ENCODE peak calls at places on chromosomes 13 and 19, in ten cellular contexts. L is psoas muscle, V is skeletal muscle cell, O is SK-N-SH, S is colonic mucosa, D is A172, X is keratinocyte, K is T-helper 2 cell, E is iris pigment epithelial cell, M is thoracic aorta. Q is an unnamed sample.

GRCh38 chr13:77522444-77522843 is 13.1 kb upstream of the SCEL start:
- DNase-seq in K (no peak), D (no peak), L (no peak), M (no peak), S (no peak), X (no peak), O (no peak), V (no peak), E (no peak), Q (no peak)

GRCh38 chr13:28579334-28579733 is 79.6 kb upstream of the POMP start:
- DNase-seq in K (no peak), L (no peak), V (no peak), S (no peak), D (no peak), X (no peak), O (no peak), M (no peak), E (no peak), Q (no peak)

GRCh38 chr13:44169018-44169909 is 204.4 kb upstream of the SERP2 start:
- DNase-seq in S (no peak), D (no peak), O (no peak), M (no peak), V (no peak), X (no peak), K (no peak), L (no peak), E (no peak), Q (no peak)

GRCh38 chr13:26618726-26619125 is 61.2 kb downstream of the WASF3 start:
- DNase-seq in V (no peak), K (no peak), E (no peak), M (no peak), O (no peak), L (no peak), X (no peak), S (no peak), D (peak), Q (no peak)

GRCh38 chr19:4474504-4475136 is 2.5 kb downstream of the HDGFL2 start:
- DNase-seq in S (no peak), M (no peak), L (no peak), D (peak), K (no peak), X (no peak), V (no peak), O (peak), E (peak), Q (no peak)

GRCh38 chr19:54121259-54121658 is 5.7 kb downstream of the PRPF31 start:
- DNase-seq in L (no peak), X (no peak), O (no peak), K (no peak), M (no peak), E (no peak), D (no peak), V (no peak), S (no peak), Q (no peak)

GRCh38 chr19:15456871-15457700 is 7.3 kb downstream of the RASAL3 start:
- DNase-seq in M (no peak), L (no peak), E (no peak), X (no peak), V (no peak), O (no peak), D (no peak), K (no peak), S (peak), Q (no peak)

GRCh38 chr19:34259367-34259865 is 5.1 kb downstream of the GARRE1 start:
- DNase-seq in M (no peak), X (no peak), K (no peak), D (no peak), L (no peak), E (peak), O (no peak), V (no peak), S (no peak), Q (no peak)

GRCh38 chr19:42005504-42005903 is 11.5 kb upstream of the ATP1A3 start:
- DNase-seq in K (no peak), O (no peak), X (no peak), E (no peak), V (no peak), D (no peak), M (no peak), S (no peak), L (no peak), Q (no peak)

GRCh38 chr13:77857810-77858209 is 60.8 kb downstream of the EDNRB start:
- DNase-seq in E (no peak), M (no peak), S (no peak), D (no peak), V (no peak), X (no peak), L (no peak), O (no peak), K (no peak), Q (no peak)

GRCh38 chr19:46542428-46543230 is 47.0 kb upstream of the PNMA8B start:
- DNase-seq in E (peak), L (peak), X (peak), M (peak), S (peak), O (peak), V (peak), K (peak), D (peak), Q (peak)

GRCh38 chr13:106182404-106182803 is 353.1 kb downstream of the EFNB2 start:
- DNase-seq in L (no peak), E (peak), S (peak), K (no peak), X (peak), O (no peak), D (peak), M (no peak), V (peak), Q (no peak)

GRCh38 chr13:32659736-32660135 is 73.5 kb downstream of the PDS5B start:
- DNase-seq in S (no peak), K (no peak), X (no peak), L (no peak), V (no peak), O (no peak), E (peak), M (no peak), D (peak), Q (no peak)

GRCh38 chr13:112184851-112185371 is 118.0 kb downstream of the SOX1 start:
- DNase-seq in V (no peak), X (no peak), S (no peak), L (no peak), E (no peak), M (no peak), D (no peak), O (no peak), K (no peak), Q (no peak)

GRCh38 chr19:55305491-55305890 is 19.6 kb downstream of the TMEM150B start:
- DNase-seq in L (peak), K (peak), S (peak), E (no peak), V (no peak), M (no peak), D (peak), X (no peak), O (peak), Q (no peak)

Q was measured in cardiac septum.